ENCODE peak calls at places on chromosome 22, in four cellular contexts. One of them, this sample, is unnamed.

GRCh38 chr22:27125539-27125938 is 468.2 kb downstream of the MIAT start:
- DNase-seq in H1: no peak
- DNase-seq in K562: no peak
- DNase-seq in GM12878: no peak
- DNase-seq in this sample: no peak

GRCh38 chr22:39306456-39307361 is 12.7 kb downstream of the RPL3 start:
- DNase-seq in H1: peak
- DNase-seq in K562: peak
- DNase-seq in GM12878: no peak
- DNase-seq in this sample: no peak

GRCh38 chr22:28345304-28345703 is 334.3 kb downstream of the TTC28 start:
- DNase-seq in H1: no peak
- DNase-seq in K562: no peak
- DNase-seq in GM12878: no peak
- DNase-seq in this sample: no peak

GRCh38 chr22:39454385-39454871 is 2.4 kb upstream of the MGAT3 start:
- DNase-seq in H1: no peak
- DNase-seq in K562: peak
- DNase-seq in GM12878: no peak
- DNase-seq in this sample: no peak

GRCh38 chr22:44193537-44193896 is 12.8 kb downstream of the PARVG start:
- DNase-seq in H1: no peak
- DNase-seq in K562: no peak
- DNase-seq in GM12878: no peak
- DNase-seq in this sample: no peak

GRCh38 chr22:38755155-38755910 is 465 bp downstream of the SUN2 start:
- DNase-seq in H1: peak
- DNase-seq in K562: peak
- DNase-seq in GM12878: no peak
- DNase-seq in this sample: no peak

GRCh38 chr22:29871684-29872083 is 11.3 kb upstream of the MTMR3 start:
- DNase-seq in H1: peak
- DNase-seq in K562: peak
- DNase-seq in GM12878: no peak
- DNase-seq in this sample: no peak

GRCh38 chr22:24178021-24178431 is 3.3 kb upstream of the SUSD2 start:
- DNase-seq in H1: no peak
- DNase-seq in K562: no peak
- DNase-seq in GM12878: no peak
- DNase-seq in this sample: no peak

GRCh38 chr22:30483169-30483568 is 11.4 kb upstream of the SEC14L3 start:
- DNase-seq in H1: no peak
- DNase-seq in K562: no peak
- DNase-seq in GM12878: no peak
- DNase-seq in this sample: no peak

GRCh38 chr22:27747396-27748256 is 53.9 kb downstream of the MN1 start:
- DNase-seq in H1: no peak
- DNase-seq in K562: peak
- DNase-seq in GM12878: no peak
- DNase-seq in this sample: no peak

GRCh38 chr22:50314081-50314454 is 6.6 kb upstream of the PLXNB2 start:
- DNase-seq in H1: no peak
- DNase-seq in K562: no peak
- DNase-seq in GM12878: no peak
- DNase-seq in this sample: no peak

GRCh38 chr22:23090079-23090835 is 19.9 kb downstream of the GNAZ start:
- DNase-seq in H1: no peak
- DNase-seq in K562: no peak
- DNase-seq in GM12878: no peak
- DNase-seq in this sample: no peak

GRCh38 chr22:41237036-41237706 is 3.6 kb downstream of the CHADL start:
- DNase-seq in H1: peak
- DNase-seq in K562: no peak
- DNase-seq in GM12878: no peak
- DNase-seq in this sample: no peak

GRCh38 chr22:21666786-21667185 is 974 bp downstream of the PPIL2 start:
- DNase-seq in H1: no peak
- DNase-seq in K562: peak
- DNase-seq in GM12878: no peak
- DNase-seq in this sample: no peak

GRCh38 chr22:36017661-36018091 is 10.9 kb downstream of the RBFOX2 start:
- DNase-seq in H1: no peak
- DNase-seq in K562: no peak
- DNase-seq in GM12878: peak
- DNase-seq in this sample: no peak

GRCh38 chr22:25114369-25115362 is 85.0 kb upstream of the CRYBB3 start:
- DNase-seq in H1: no peak
- DNase-seq in K562: no peak
- DNase-seq in GM12878: no peak
- DNase-seq in this sample: no peak

GRCh38 chr22:27919943-27920755 is 1.1 kb upstream of the PITPNB start:
- DNase-seq in H1: no peak
- DNase-seq in K562: peak
- DNase-seq in GM12878: no peak
- DNase-seq in this sample: no peak

GRCh38 chr22:20471126-20471833 is 24.3 kb downstream of the KLHL22 start:
- DNase-seq in H1: no peak
- DNase-seq in K562: no peak
- DNase-seq in GM12878: no peak
- DNase-seq in this sample: no peak

GRCh38 chr22:44410396-44411056 is 87.5 kb downstream of the RTL6 start:
- DNase-seq in H1: no peak
- DNase-seq in K562: no peak
- DNase-seq in GM12878: no peak
- DNase-seq in this sample: no peak

GRCh38 chr22:26669060-26669481 is 11.7 kb downstream of the MIAT start:
- DNase-seq in H1: peak
- DNase-seq in K562: no peak
- DNase-seq in GM12878: no peak
- DNase-seq in this sample: peak

GRCh38 chr22:50641696-50642607 is 14.0 kb upstream of the ARSA start:
- DNase-seq in H1: peak
- DNase-seq in K562: no peak
- DNase-seq in GM12878: no peak
- DNase-seq in this sample: no peak

GRCh38 chr22:40058265-40058664 is 63.5 kb downstream of the FAM83F start:
- DNase-seq in H1: no peak
- DNase-seq in K562: peak
- DNase-seq in GM12878: no peak
- DNase-seq in this sample: no peak

GRCh38 chr22:26713823-26714449 is 56.5 kb downstream of the MIAT start:
- DNase-seq in H1: no peak
- DNase-seq in K562: no peak
- DNase-seq in GM12878: no peak
- DNase-seq in this sample: no peak

DNA sequence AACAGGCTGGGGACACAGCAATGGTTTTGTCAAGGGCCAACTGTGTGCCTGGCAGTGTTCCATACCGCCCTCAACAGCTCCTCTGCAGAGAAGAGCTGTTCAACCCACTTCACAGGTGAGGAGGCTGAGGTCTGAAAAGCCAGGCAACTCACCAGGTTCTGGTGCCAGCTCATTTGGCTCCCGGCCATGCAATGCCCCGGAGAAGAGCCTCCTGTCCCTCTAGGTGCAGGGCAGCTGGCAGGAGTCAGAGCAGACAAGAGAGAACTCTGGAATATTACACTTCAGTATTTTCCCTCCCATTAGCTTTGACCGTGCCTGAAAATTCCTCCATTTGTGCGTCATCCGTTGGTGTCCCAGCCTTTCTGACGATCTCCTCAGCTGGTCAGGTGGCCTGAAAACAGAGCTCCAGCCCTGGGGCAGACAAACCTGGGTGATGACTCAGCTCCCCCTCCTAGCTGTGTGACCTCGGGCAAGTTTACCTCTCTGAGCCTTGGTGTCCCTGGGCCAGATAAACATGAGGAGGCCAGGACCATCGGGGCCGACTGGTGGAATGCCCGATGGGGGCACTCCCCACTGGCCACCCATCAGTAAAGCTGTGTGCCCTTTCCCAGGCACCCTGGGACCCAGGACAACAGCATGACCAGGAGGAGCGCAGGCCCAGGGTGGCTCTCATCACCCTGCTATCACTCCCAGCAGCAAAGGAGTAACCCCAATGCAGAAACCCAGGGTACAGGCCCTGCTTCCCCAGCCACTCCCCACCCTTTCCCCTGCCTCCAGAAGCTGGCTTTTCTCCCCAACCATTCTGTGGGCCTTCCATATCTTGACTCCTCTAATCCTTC is 9.6 kb upstream of the C1QTNF6 start:
- DNase-seq in H1: no peak
- DNase-seq in K562: peak
- DNase-seq in GM12878: no peak
- DNase-seq in this sample: peak
- H3K4me3 ChIP-seq in H1: no peak
- H3K4me3 ChIP-seq in K562: peak
- H3K4me3 ChIP-seq in GM12878: peak
- H3K4me3 ChIP-seq in this sample: peak

GRCh38 chr22:31614781-31615480 is 47.1 kb downstream of the PISD start:
- DNase-seq in H1: no peak
- DNase-seq in K562: no peak
- DNase-seq in GM12878: no peak
- DNase-seq in this sample: no peak
- TF ChIP-seq EGR1 in H1: no peak
- TF ChIP-seq EGR1 in K562: peak
- TF ChIP-seq EGR1 in GM12878: no peak
- TF ChIP-seq EGR1 in this sample: no peak

DNA sequence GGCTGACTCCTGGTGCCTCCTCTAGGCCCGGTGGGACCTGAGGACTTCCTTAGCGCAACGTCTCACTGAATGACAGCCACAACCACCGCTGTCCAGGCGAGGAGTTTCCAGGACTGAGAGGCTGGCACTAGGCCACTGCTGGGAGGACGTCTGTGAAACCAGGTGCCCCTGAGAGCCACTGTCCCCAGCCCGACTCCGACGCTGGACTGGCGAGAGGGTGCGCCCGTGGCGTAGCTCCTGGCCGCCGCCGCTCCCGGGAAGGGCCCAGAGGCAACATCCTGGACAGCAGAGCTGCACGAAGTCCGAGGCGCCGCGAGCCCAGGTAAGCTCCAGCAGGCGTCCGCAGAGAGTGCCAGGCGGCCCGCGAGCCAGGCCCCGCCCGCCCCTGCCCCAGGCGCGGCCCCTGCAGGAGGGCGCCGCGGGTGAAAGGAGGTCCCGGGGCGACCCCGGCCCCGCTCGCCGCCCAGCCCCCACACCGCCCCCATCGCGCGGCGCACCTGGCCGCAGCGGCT is 525 bp downstream of the DGCR2 start:
- DNase-seq in H1: peak
- DNase-seq in K562: peak
- DNase-seq in GM12878: no peak
- DNase-seq in this sample: no peak
- H3K4me3 ChIP-seq in H1: peak
- H3K4me3 ChIP-seq in K562: peak
- H3K4me3 ChIP-seq in GM12878: peak
- H3K4me3 ChIP-seq in this sample: peak

GRCh38 chr22:46001046-46001425 is 24.1 kb upstream of the WNT7B start:
- DNase-seq in H1: no peak
- DNase-seq in K562: no peak
- DNase-seq in GM12878: no peak
- DNase-seq in this sample: no peak
- TF ChIP-seq EGR1 in H1: no peak
- TF ChIP-seq EGR1 in K562: no peak
- TF ChIP-seq EGR1 in GM12878: no peak
- TF ChIP-seq EGR1 in this sample: no peak

DNA sequence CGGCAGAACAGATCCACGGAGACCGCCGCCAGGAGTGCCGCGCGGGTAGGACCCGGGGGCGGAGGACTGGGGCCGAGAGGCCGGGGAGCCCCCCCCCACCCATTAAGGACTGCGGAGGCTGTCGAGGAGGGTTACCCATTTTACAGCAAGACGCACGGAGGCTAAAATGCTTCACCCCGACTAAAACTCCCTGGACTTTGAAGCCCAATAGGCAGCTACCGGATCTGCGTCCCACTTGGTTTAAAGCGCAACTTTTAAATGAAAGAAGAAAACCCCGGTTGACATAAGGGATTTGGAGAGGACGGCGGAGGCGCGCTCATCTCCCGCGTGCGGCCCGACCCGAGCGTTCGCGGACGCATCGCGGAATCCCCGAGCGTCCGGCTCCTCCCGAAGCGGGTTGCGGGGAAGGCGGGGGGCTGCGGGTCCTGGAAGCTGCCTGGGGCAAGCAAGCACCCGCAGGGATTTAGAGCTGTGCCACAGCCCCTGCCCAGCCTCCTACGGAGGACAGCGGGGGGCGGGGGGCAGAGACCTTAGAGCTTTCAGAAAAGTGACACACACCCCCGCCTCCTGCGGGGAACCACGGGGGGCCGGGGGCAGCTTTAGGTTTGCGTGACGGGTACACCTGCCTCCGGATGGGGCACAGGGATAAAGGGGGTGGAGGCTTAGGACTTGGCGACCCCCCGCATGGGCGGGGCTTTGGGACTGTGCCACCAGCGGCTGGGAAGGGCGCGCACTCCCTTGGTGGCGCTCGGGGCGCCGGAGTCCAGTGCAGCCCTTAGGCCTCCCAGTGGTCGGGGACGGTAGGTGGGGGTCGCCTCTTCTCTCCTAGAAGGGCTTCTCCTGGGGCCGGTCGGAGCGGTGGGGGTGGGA is 761 bp upstream of the CELSR1 start:
- DNase-seq in H1: peak
- DNase-seq in K562: no peak
- DNase-seq in GM12878: no peak
- DNase-seq in this sample: no peak
- H3K4me3 ChIP-seq in H1: peak
- H3K4me3 ChIP-seq in K562: no peak
- H3K4me3 ChIP-seq in GM12878: no peak
- H3K4me3 ChIP-seq in this sample: peak

This sample was measured in HCT116.